ENCODE peak calls at places on chromosomes 6 and 20, in eight cellular contexts. J is RWPE2; S is right cardiac atrium; X is central memory CD8-positive, alpha-beta T cell; O is lung; Z is memory B cell; F is heart right ventricle; K is psoas muscle. E is an unnamed sample.

GRCh38 chr6:163876391-163876790 is 461.9 kb downstream of the QKI start:
- ATAC-seq in J (no peak), S (no peak), X (no peak), O (no peak), Z (no peak), F (no peak), K (no peak), E (no peak)

GRCh38 chr20:13625241-13625981 is 13.3 kb downstream of the TASP1 start:
- ATAC-seq in J (no peak), S (no peak), X (no peak), O (no peak), Z (no peak), F (peak; percentile 39), K (no peak), E (no peak)

GRCh38 chr6:30447237-30447636 is 42.1 kb upstream of the HLA-E start:
- ATAC-seq in J (peak; percentile 22), S (no peak), X (no peak), O (no peak), Z (no peak), F (no peak), K (no peak), E (no peak)

GRCh38 chr6:168377856-168378832 is 58.6 kb upstream of the DACT2 start:
- ATAC-seq in J (no peak), S (peak; percentile 34), X (no peak), O (no peak), Z (no peak), F (peak; percentile 66), K (no peak), E (peak; percentile 18)

GRCh38 chr6:95091823-95092436 is 485.4 kb upstream of the MANEA start:
- ATAC-seq in J (peak; percentile 30), S (no peak), X (no peak), O (peak; percentile 62), Z (no peak), F (peak; percentile 52), K (peak; percentile 44), E (no peak)

GRCh38 chr20:24633026-24633425 is 163.6 kb downstream of the SYNDIG1 start:
- ATAC-seq in J (peak; percentile 24), S (peak; percentile 78), X (no peak), O (peak; percentile 34), Z (no peak), F (peak; percentile 67), K (no peak), E (no peak)

GRCh38 chr6:142671791-142672190 is 273.2 kb downstream of the HIVEP2 start:
- ATAC-seq in J (no peak), S (no peak), X (peak; percentile 14), O (no peak), Z (peak; percentile 97), F (no peak), K (no peak), E (no peak)

GRCh38 chr20:62536731-62537401 is 61.1 kb upstream of the GATA5 start:
- ATAC-seq in J (no peak), S (peak; percentile 3), X (no peak), O (no peak), Z (no peak), F (peak; percentile 84), K (peak; percentile 75), E (no peak)

GRCh38 chr20:34895465-34895864 is 19.1 kb downstream of the ACSS2 start:
- ATAC-seq in J (no peak), S (no peak), X (no peak), O (no peak), Z (no peak), F (no peak), K (no peak), E (no peak)

GRCh38 chr6:125887372-125887771 is 69.2 kb upstream of the HINT3 start:
- ATAC-seq in J (no peak), S (no peak), X (no peak), O (no peak), Z (no peak), F (no peak), K (no peak), E (no peak)

GRCh38 chr6:35328108-35328723 is 14.1 kb upstream of the PPARD start:
- ATAC-seq in J (no peak), S (no peak), X (no peak), O (no peak), Z (no peak), F (no peak), K (no peak), E (no peak)

GRCh38 chr20:13009682-13010406 is 1.1 kb downstream of the SPTLC3 start:
- ATAC-seq in J (peak; percentile 58), S (peak; percentile 93), X (peak; percentile 43), O (peak; percentile 61), Z (peak; percentile 87), F (peak; percentile 94), K (peak; percentile 53), E (peak; percentile 91)

GRCh38 chr6:119476554-119476953 is 127.0 kb upstream of the MAN1A1 start:
- ATAC-seq in J (no peak), S (no peak), X (no peak), O (no peak), Z (no peak), F (no peak), K (no peak), E (no peak)

GRCh38 chr6:45951291-45951690 is 64.4 kb downstream of the CLIC5 start:
- ATAC-seq in J (no peak), S (no peak), X (no peak), O (no peak), Z (no peak), F (no peak), K (no peak), E (no peak)

GRCh38 chr20:58628491-58629212 is 22.4 kb upstream of the STX16 start:
- ATAC-seq in J (no peak), S (no peak), X (no peak), O (no peak), Z (no peak), F (no peak), K (no peak), E (no peak)

GRCh38 chr6:33172307-33173227 is 19.7 kb downstream of the COL11A2 start:
- ATAC-seq in J (peak; percentile 59), S (no peak), X (no peak), O (no peak), Z (peak; percentile 55), F (no peak), K (no peak), E (no peak)

GRCh38 chr6:97215157-97215769 is 67.8 kb downstream of the MMS22L start:
- ATAC-seq in J (peak; percentile 50), S (no peak), X (peak; percentile 19), O (no peak), Z (no peak), F (no peak), K (no peak), E (no peak)

GRCh38 chr6:35219683-35220326 is 6.0 kb downstream of the SCUBE3 start:
- ATAC-seq in J (no peak), S (no peak), X (no peak), O (no peak), Z (no peak), F (no peak), K (no peak), E (no peak)

GRCh38 chr6:25504661-25505060 is 147.4 kb upstream of the SCGN start:
- ATAC-seq in J (peak; percentile 61), S (no peak), X (no peak), O (no peak), Z (no peak), F (no peak), K (no peak), E (no peak)

GRCh38 chr20:17889226-17889625 is 79.4 kb downstream of the SNX5 start:
- ATAC-seq in J (no peak), S (no peak), X (no peak), O (no peak), Z (no peak), F (no peak), K (no peak), E (no peak)

GRCh38 chr6:146741609-146742008 is 142.8 kb downstream of the ADGB start:
- ATAC-seq in J (no peak), S (no peak), X (no peak), O (no peak), Z (no peak), F (no peak), K (no peak), E (no peak)